ENCODE peak calls at places on chromosomes 12 and 14, in five cellular contexts. One of them, this sample, is unnamed.
A peak's percentile ranks its signal among the peaks of the same experiment; 100 is the strongest.

GRCh38 chr12:129901256-129901655 is 2.6 kb downstream of the TMEM132D start:
- DNase-seq in HTR-8/SVneo: no peak
- DNase-seq in RWPE1: peak; percentile 29
- DNase-seq in brain microvascular endothelial cell: peak; percentile 58
- DNase-seq in neural crest cell: no peak
- DNase-seq in this sample: peak; percentile 27

GRCh38 chr12:106901276-106901675 is 54.4 kb upstream of the TMEM263 start:
- DNase-seq in HTR-8/SVneo: no peak
- DNase-seq in RWPE1: no peak
- DNase-seq in brain microvascular endothelial cell: no peak
- DNase-seq in neural crest cell: no peak
- DNase-seq in this sample: no peak

GRCh38 chr12:27549231-27549800 is 25.3 kb downstream of the PPFIBP1 start:
- DNase-seq in HTR-8/SVneo: peak; percentile 80
- DNase-seq in RWPE1: peak; percentile 69
- DNase-seq in brain microvascular endothelial cell: peak; percentile 72
- DNase-seq in neural crest cell: no peak
- DNase-seq in this sample: peak; percentile 73

GRCh38 chr14:33932526-33933292 is 18.2 kb downstream of the EGLN3 start:
- DNase-seq in HTR-8/SVneo: no peak
- DNase-seq in RWPE1: no peak
- DNase-seq in brain microvascular endothelial cell: no peak
- DNase-seq in neural crest cell: no peak
- DNase-seq in this sample: no peak

GRCh38 chr12:43331935-43332334 is 220.1 kb downstream of the ADAMTS20 start:
- DNase-seq in HTR-8/SVneo: no peak
- DNase-seq in RWPE1: no peak
- DNase-seq in brain microvascular endothelial cell: no peak
- DNase-seq in neural crest cell: no peak
- DNase-seq in this sample: no peak

GRCh38 chr12:53053223-53054111 is 3.6 kb downstream of the TNS2 start:
- DNase-seq in HTR-8/SVneo: no peak
- DNase-seq in RWPE1: no peak
- DNase-seq in brain microvascular endothelial cell: no peak
- DNase-seq in neural crest cell: no peak
- DNase-seq in this sample: no peak

GRCh38 chr12:88325076-88325827 is 183.1 kb downstream of the TMTC3 start:
- DNase-seq in HTR-8/SVneo: peak; percentile 23
- DNase-seq in RWPE1: peak; percentile 71
- DNase-seq in brain microvascular endothelial cell: peak; percentile 88
- DNase-seq in neural crest cell: no peak
- DNase-seq in this sample: peak; percentile 86

GRCh38 chr12:11855993-11856374 is 206.5 kb downstream of the ETV6 start:
- DNase-seq in HTR-8/SVneo: no peak
- DNase-seq in RWPE1: no peak
- DNase-seq in brain microvascular endothelial cell: no peak
- DNase-seq in neural crest cell: no peak
- DNase-seq in this sample: no peak

GRCh38 chr12:23041774-23042173 is 416.8 kb downstream of the ETNK1 start:
- DNase-seq in HTR-8/SVneo: no peak
- DNase-seq in RWPE1: no peak
- DNase-seq in brain microvascular endothelial cell: no peak
- DNase-seq in neural crest cell: no peak
- DNase-seq in this sample: no peak

GRCh38 chr14:58815046-58815701 is 177.4 kb downstream of the DACT1 start:
- DNase-seq in HTR-8/SVneo: no peak
- DNase-seq in RWPE1: no peak
- DNase-seq in brain microvascular endothelial cell: peak; percentile 72
- DNase-seq in neural crest cell: no peak
- DNase-seq in this sample: peak; percentile 48

This sample was measured in non-pigmented ciliary epithelial cell.